ENCODE peak calls at places on chromosomes 2 and 18, in four cellular contexts. E is HepG2, F is HEK293T, B is GM12878. M is an unnamed sample.

GRCh38 chr2:219309278-219309677 is at the start of gene PTPRN:
- DNase-seq in F (no peak), E (no peak), B (no peak), M (peak; percentile 56)

GRCh38 chr2:156800781-156801366 is 364.7 kb downstream of the GPD2 start:
- DNase-seq in B (no peak), F (no peak), E (no peak), M (no peak)

GRCh38 chr2:152466041-152466440 is 131.1 kb downstream of the FMNL2 start:
- DNase-seq in E (no peak), B (peak; percentile 30), F (no peak), M (no peak)

GRCh38 chr2:230312638-230313037 is 14.4 kb upstream of the SP140L start:
- DNase-seq in B (no peak), E (no peak), F (no peak), M (no peak)

GRCh38 chr2:50922506-50922905 is 109.4 kb downstream of the NRXN1 start:
- DNase-seq in B (no peak), E (no peak), F (no peak), M (no peak)

GRCh38 chr2:110931648-110932047 is 189.1 kb upstream of the BCL2L11 start:
- DNase-seq in F (no peak), B (no peak), E (no peak), M (no peak)

GRCh38 chr2:174750923-174751441 is 13.3 kb downstream of the CHRNA1 start:
- DNase-seq in B (peak; percentile 56), F (no peak), E (no peak), M (no peak)

GRCh38 chr2:221085376-221085900 is 486.7 kb downstream of the EPHA4 start:
- DNase-seq in E (no peak), B (no peak), F (no peak), M (no peak)

GRCh38 chr2:71385008-71385407 is 53.4 kb downstream of the ZNF638 start:
- DNase-seq in F (no peak), E (no peak), B (no peak), M (no peak)

GRCh38 chr18:38709122-38709521 is 1143.5 kb upstream of the CELF4 start:
- DNase-seq in E (no peak), B (no peak), F (no peak), M (no peak)

GRCh38 chr18:76524900-76525698 is 30.1 kb upstream of the ZNF516 start:
- DNase-seq in E (peak; percentile 59), F (peak; percentile 53), B (no peak), M (no peak)

GRCh38 chr2:144836635-144837350 is 316.9 kb upstream of the ZEB2 start:
- DNase-seq in F (no peak), E (no peak), B (no peak), M (no peak)

GRCh38 chr18:29660777-29661176 is 1381.8 kb downstream of the DSC3 start:
- DNase-seq in F (no peak), E (no peak), B (no peak), M (no peak)

DNA sequence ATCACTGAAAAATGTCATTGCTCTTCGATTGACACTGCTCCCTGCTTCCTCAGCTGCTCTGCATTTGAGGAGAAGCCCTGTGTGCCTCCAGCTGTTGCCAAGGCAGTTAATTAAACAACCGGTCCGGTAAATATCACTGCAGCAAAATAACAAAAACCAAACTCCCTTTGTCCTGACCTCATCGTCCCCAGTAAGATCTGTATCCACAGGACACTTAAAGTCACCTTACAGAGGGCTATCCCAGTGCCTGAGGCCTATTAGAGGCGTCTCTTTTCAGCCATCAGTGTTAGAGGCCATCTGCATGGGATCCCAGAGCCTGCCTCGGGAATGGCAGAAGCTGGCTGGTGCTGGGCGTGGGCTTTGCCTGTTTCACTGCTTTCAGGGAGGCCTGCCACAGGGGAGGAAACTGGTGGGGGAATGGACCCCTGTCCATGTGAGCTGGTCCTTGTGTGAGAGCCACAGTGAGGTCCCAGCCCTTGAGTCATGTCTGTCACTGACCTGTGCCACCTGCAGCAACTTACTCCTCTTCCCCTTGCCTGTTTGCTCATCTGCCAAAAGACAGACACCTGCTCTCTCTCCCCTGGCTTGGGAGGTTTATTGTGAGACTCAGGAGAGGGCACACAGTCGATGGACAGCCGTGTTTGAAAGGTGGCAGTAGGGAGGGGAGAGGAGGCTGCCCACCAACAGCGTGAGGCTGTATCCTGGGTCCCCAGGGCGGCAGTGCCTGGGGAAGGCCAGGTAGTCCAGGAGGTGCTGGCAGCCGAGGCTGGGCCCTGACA is 117.7 kb upstream of the MCFD2 start:
- DNase-seq in B (no peak), E (peak; percentile 28), F (no peak), M (no peak)
- TF ChIP-seq SUZ12 in B (no peak), E (no peak), F (no peak), M (no peak)

GRCh38 chr2:179612591-179613298 is 248.7 kb downstream of the ZNF385B start:
- DNase-seq in B (no peak), E (no peak), F (no peak), M (no peak)

GRCh38 chr2:179614121-179614520 is 247.3 kb downstream of the ZNF385B start:
- DNase-seq in E (no peak), F (no peak), B (no peak), M (no peak)

GRCh38 chr2:179613299-179613651 is 248.1 kb downstream of the ZNF385B start:
- DNase-seq in E (no peak), B (no peak), F (no peak), M (no peak)

GRCh38 chr2:179612108-179612507 is 249.3 kb downstream of the ZNF385B start:
- DNase-seq in B (no peak), E (no peak), F (no peak), M (no peak)

DNA sequence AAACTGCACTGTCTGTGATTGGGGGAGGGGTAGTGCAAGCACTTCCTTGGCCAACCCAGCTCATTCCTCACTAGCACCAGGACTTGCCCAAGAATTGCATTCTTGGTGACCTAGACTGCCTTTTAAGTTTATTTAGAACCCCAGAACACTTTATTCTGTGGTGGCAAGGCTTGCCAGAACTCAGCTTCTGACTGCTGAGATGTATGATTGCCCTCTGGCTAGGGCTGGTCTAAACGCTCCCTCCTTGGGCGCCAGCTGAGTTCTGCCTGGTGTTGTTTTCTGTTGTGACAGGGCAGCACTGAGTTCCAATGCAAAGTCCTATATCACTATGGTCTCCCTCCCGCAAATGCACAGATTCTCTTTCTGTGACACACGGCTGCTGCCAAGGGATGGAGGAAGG is 247.7 kb downstream of the ZNF385B start:
- DNase-seq in E (no peak), F (no peak), B (no peak), M (no peak)
- TF ChIP-seq SUZ12 in E (no peak), F (no peak), B (no peak), M (no peak)

DNA sequence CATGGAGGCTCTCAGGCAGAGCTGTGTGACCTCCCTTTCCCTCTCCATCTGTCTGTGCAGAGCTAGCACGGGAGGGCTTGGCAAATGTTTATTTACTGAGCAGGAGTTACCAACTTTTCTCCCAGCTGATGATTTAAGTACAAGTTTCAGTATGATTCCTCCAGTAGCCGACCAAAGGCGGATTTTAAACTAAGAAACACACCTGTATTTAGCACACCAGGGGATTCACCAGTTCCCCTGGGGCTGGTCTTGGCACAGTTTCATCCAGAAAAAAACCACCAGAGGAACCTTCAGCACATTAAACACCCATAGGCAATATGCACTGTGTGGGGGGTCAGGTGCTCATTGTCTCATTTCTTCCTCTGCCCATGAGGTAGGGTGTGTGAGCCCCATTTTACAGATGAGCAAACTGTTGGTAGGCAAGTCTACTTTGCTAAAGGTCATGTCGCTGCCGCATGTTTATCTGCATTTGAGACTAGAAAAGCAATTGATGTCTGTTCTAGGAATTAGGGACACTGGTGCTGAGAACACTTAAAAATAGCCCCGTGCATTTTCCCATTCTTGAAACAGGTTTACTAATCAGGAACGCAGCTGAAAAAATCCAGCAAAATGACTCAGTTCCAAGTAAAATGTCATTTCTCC is 167.0 kb upstream of the ID2 start:
- DNase-seq in F (no peak), E (no peak), B (peak; percentile 99), M (no peak)
- TF ChIP-seq SUZ12 in F (no peak), E (no peak), B (no peak), M (no peak)

GRCh38 chr2:158130832-158131473 is 29.3 kb downstream of the UPP2 start:
- DNase-seq in B (no peak), F (no peak), E (peak; percentile 96), M (no peak)
- TF ChIP-seq SUZ12 in B (no peak), F (no peak), E (no peak), M (no peak)

GRCh38 chr2:85933753-85934594 is 45.2 kb upstream of the ST3GAL5 start:
- DNase-seq in F (no peak), B (no peak), E (no peak), M (no peak)
- TF ChIP-seq SUZ12 in F (no peak), B (no peak), E (no peak), M (no peak)

GRCh38 chr18:43116699-43117294 is 1.3 kb upstream of the RIT2 start:
- DNase-seq in E (no peak), F (no peak), B (no peak), M (no peak)
- TF ChIP-seq SUZ12 in E (no peak), F (no peak), B (no peak), M (no peak)

GRCh38 chr18:45482286-45482685 is 133.0 kb upstream of the SLC14A2 start:
- DNase-seq in E (no peak), F (no peak), B (no peak), M (no peak)

GRCh38 chr18:45478889-45479288 is 136.4 kb upstream of the SLC14A2 start:
- DNase-seq in F (no peak), E (no peak), B (no peak), M (no peak)

GRCh38 chr18:45481846-45482245 is 133.4 kb upstream of the SLC14A2 start:
- DNase-seq in E (no peak), B (no peak), F (no peak), M (no peak)

DNA sequence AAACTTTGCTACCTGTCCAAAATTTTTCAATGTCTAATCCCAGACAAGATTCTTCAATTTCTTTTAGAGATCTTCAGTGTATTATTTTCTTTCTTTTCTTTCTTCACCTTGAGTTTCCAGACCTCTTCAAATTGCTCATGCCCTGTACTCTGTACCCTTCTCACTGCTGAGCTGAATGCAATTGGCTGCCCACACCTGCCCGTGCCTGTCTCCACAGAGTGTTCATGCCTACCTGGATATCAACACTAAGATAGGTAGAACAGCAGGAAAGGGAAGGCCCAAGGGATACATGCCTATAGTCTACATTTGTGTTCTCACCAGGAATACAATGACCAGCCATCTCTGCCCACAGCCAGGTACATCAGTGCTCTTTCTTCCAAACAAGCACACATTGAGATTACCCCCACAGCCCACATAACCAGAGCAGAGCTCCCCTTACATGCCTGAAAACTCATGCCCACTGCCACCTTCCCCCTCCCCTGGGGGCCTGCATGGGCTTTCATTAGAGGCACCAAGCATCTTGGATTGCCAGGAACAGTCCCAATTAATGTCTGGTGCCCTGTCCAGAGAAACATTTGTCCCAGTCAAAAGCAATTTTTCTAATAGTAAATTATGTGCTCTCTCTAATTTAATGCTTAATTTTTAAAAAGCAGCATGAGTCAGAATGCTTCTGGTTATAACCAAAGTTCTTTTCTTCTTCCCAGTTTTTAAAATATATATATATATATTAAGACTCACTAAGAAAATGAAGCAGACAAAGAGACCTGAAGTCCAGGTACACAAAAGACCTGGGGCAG is 134.9 kb upstream of the SLC14A2 start:
- DNase-seq in E (no peak), B (no peak), F (no peak), M (no peak)
- TF ChIP-seq SUZ12 in E (no peak), B (no peak), F (no peak), M (no peak)

DNA sequence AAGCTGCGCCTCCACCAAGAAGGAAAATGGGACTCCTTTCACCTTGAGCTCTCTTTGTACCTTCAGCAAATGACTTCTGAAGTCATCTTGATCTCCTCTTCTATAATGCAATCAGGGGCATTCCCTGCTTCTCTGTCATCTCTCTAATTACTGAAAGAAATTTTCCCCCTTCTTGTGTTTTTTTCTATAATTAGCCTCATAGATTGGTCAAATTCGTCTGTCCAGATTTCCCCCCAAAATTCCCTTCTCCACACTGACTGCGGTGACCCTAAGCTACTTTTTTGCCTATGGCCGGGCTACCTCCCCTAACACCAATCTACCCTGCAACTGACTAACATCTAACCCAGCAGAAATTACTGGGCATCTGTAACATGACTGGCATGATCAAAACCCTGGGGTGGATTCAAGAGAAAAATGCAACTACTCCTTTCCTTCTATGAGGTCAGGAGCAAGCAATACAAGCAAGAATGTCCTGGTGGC is 168.6 kb downstream of the BCL2 start:
- DNase-seq in B (no peak), E (no peak), F (no peak), M (no peak)
- TF ChIP-seq SUZ12 in B (no peak), E (no peak), F (no peak), M (no peak)

M was measured in NT2/D1.